ENCODE peak calls at places on chromosomes 13 and 19, in ten cellular contexts. K, P, E, Q, D, V, X, Z, N and Y are unnamed samples.

GRCh38 chr19:50147462-50148423 is 15.3 kb downstream of the IZUMO2 start:
- DNase-seq in D (peak; percentile 67), Z (peak; percentile 91), E (peak; percentile 89), V (peak; percentile 92), Q (peak; percentile 39), X (peak; percentile 81), P (peak; percentile 39), K (peak; percentile 91), N (peak; percentile 52), Y (peak; percentile 93)

GRCh38 chr13:94056362-94056990 is 423.0 kb downstream of the DCT start:
- DNase-seq in E (no peak), P (no peak), D (no peak), Z (no peak), V (no peak), Q (no peak), K (no peak), N (no peak), X (peak; percentile 12), Y (no peak)

GRCh38 chr19:42092350-42092749 is 16.4 kb downstream of the ZNF574 start:
- DNase-seq in Z (peak; percentile 54), N (no peak), X (peak; percentile 37), V (peak; percentile 92), P (no peak), K (no peak), D (no peak), Q (no peak), E (peak; percentile 31), Y (no peak)

GRCh38 chr13:36096411-36097184 is 34.6 kb downstream of the DCLK1 start:
- DNase-seq in K (no peak), X (peak; percentile 51), N (no peak), Q (no peak), V (no peak), P (no peak), Z (peak; percentile 32), D (no peak), E (peak; percentile 53), Y (no peak)

GRCh38 chr19:11781295-11782057 is 14.7 kb downstream of the ZNF441 start:
- DNase-seq in E (peak; percentile 5), Z (no peak), K (no peak), V (no peak), X (no peak), P (no peak), N (no peak), D (no peak), Q (no peak), Y (peak; percentile 19)

GRCh38 chr13:114101325-114101821 is 31.1 kb downstream of the RASA3 start:
- DNase-seq in Z (peak; percentile 11), N (no peak), D (no peak), K (peak; percentile 46), X (peak; percentile 55), Q (no peak), V (no peak), P (no peak), E (peak; percentile 39), Y (no peak)

GRCh38 chr19:40811478-40812341 is 12.7 kb downstream of the EGLN2 start:
- DNase-seq in Z (no peak), Q (no peak), N (no peak), D (no peak), K (peak; percentile 26), V (no peak), P (no peak), X (peak; percentile 33), E (no peak), Y (no peak)

GRCh38 chr13:75761373-75761772 is 125.2 kb downstream of the LMO7 start:
- DNase-seq in X (no peak), K (no peak), P (no peak), Z (no peak), D (no peak), N (no peak), V (no peak), E (peak; percentile 22), Q (no peak), Y (no peak)

GRCh38 chr13:45678282-45678681 is 23.8 kb upstream of the CBY2 start:
- DNase-seq in E (no peak), P (no peak), X (no peak), D (no peak), Z (no peak), V (no peak), N (no peak), K (no peak), Q (no peak), Y (no peak)

GRCh38 chr13:45681101-45681500 is 21.0 kb upstream of the CBY2 start:
- DNase-seq in K (no peak), X (peak; percentile 22), V (no peak), N (no peak), D (no peak), Q (no peak), P (no peak), E (no peak), Z (no peak), Y (peak; percentile 29)

GRCh38 chr13:45682494-45683008 is 19.6 kb upstream of the CBY2 start:
- DNase-seq in K (no peak), P (no peak), V (no peak), Q (no peak), X (no peak), N (no peak), D (no peak), E (no peak), Z (no peak), Y (no peak)

DNA sequence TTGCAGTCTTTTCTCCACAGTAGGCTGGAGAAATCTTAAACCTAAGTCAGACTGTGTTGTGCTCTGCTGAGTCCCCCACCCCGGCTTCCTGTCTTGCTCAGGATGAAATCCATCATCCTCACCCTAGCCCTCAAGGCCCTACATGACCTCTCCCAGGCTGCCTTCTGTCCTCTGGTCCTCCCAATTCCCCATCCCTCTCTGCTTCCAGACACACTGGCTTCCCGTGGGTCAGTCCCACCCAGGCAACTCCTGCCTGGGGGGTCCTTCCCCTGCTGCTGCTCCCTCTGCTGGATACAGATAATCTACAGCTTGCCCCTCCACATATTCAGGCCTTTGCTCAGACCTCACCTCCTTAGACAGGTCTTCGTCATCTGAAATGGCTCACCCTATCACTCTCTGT is 18.4 kb upstream of the CBY2 start:
- DNase-seq in Z (no peak), X (no peak), K (no peak), V (no peak), D (no peak), P (no peak), E (no peak), Q (no peak), N (no peak), Y (no peak)
- TF ChIP-seq CTCF in Z (no peak), X (no peak), K (no peak), V (no peak), D (no peak), P (no peak), E (no peak), Q (peak; percentile 20), N (no peak), Y (peak; percentile 28)

DNA sequence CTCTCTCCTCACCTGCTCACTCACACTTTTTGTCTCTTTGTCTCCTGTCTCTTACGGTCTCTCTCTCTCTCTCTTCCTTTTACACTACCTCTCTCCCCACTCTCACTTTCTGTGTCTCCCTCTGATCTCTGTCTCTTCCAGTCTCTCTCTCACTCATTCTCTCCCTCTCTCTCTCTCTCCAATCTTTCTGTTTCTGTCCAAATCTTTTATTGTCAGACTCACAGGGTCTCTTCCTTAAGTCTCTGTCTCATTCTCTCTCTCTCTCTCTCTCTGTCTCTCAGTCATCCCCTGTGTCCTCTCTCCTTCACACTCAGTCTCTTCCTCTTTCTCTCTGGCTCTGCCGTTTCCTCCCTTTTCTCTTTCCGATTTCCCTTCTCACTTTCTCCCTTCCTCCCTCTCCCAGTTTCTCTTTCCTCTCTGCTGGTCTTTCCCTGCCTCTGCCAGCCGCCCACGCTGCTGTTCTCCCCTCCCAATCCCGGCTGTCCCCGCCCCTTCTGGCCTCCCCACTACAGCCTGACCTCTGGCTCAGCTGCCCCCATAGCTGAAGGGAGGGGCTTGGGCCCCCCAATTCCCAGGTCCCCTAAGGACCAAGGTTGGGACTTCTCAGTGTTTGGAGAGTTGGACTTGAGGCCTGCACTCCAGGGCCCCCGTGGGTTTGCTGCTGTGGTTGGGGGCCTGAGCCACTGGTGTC is at the start of gene PLEKHA4:
- DNase-seq in Q (no peak), P (no peak), D (no peak), E (peak; percentile 73), X (peak; percentile 83), K (peak; percentile 90), N (no peak), Z (no peak), V (peak; percentile 37), Y (peak; percentile 38)
- H3K4me3 ChIP-seq in Q (peak within 1 kb of the TSS; percentile 46), P (no peak within 1 kb of the TSS), D (peak within 1 kb of the TSS; percentile 63), E (peak within 1 kb of the TSS; percentile 54), X (peak within 1 kb of the TSS; percentile 53), K (peak within 1 kb of the TSS; percentile 38), N (peak within 1 kb of the TSS; percentile 52), Z (peak within 1 kb of the TSS; percentile 9), V (peak within 1 kb of the TSS; percentile 23), Y (peak within 1 kb of the TSS; percentile 37)

GRCh38 chr19:29120471-29120870 is 92.5 kb downstream of the UQCRFS1 start:
- DNase-seq in X (no peak), P (no peak), E (no peak), D (no peak), K (no peak), N (no peak), Q (no peak), V (no peak), Z (no peak), Y (no peak)

GRCh38 chr19:29119582-29119981 is 93.4 kb downstream of the UQCRFS1 start:
- DNase-seq in Q (no peak), X (peak; percentile 10), E (peak; percentile 4), V (no peak), K (no peak), D (no peak), Z (no peak), P (no peak), N (no peak), Y (no peak)

GRCh38 chr19:29122185-29122584 is 90.8 kb downstream of the UQCRFS1 start:
- DNase-seq in X (no peak), D (no peak), Q (no peak), P (no peak), N (no peak), E (no peak), K (no peak), V (no peak), Z (no peak), Y (no peak)

GRCh38 chr19:29118384-29118783 is 94.6 kb downstream of the UQCRFS1 start:
- DNase-seq in K (no peak), Q (no peak), P (no peak), Z (no peak), X (no peak), V (no peak), E (no peak), N (no peak), D (no peak), Y (no peak)

DNA sequence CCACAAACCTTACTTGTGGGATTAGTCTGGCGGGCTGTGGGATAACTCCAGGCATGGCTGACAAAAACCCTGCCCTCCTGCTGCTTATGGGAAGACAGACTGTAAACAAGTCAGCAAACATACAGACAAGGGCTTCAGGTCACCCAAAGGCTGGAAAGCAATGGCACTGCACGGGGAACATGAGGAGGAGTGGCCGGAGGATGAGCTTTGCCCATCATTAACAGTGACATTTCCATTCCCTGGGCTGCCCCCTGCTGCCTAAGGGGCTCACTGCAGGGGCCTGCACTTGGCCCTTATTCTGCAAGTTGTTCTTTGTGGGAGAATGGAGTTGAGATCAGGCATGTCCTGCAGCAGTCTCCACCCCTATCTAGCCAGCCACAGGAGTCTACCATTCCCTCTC is 91.3 kb downstream of the UQCRFS1 start:
- DNase-seq in P (no peak), V (no peak), X (peak; percentile 23), Z (no peak), Q (no peak), D (no peak), E (no peak), N (no peak), K (no peak), Y (no peak)
- TF ChIP-seq CTCF in P (no peak), V (no peak), X (peak; percentile 43), Z (no peak), Q (peak; percentile 65), D (no peak), E (peak; percentile 53), N (peak; percentile 67), K (peak; percentile 25), Y (no peak)

DNA sequence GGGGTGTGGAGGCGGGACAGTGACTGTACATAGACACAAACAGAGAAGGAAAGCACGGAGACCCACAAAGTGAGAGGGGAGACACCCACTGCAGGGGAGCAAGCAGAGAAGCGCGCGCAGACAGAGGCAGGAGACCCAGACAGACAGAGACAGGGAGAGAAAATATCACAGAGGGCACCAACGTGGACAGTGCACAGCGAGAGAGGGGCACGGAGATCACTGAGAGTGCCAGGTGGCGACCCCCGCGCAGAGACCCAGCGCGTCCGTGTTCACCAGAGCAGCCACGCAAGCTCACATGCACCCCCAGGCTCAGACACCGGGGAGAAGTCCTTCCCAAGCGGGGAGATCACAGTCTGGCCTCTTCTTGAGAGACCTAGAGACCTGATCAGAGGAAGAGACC is 1.4 kb upstream of the CACNG7 start:
- DNase-seq in D (no peak), P (no peak), X (peak; percentile 29), K (no peak), V (no peak), N (no peak), E (no peak), Q (no peak), Z (no peak), Y (no peak)
- H3K4me3 ChIP-seq in D (no peak overlapping the region), P (no peak overlapping the region), X (peak overlapping the region; percentile 19), K (no peak overlapping the region), V (no peak overlapping the region), N (no peak overlapping the region), E (no peak overlapping the region), Q (no peak overlapping the region), Z (no peak overlapping the region), Y (no peak overlapping the region)